ENCODE peak calls at places on chromosomes 1 and 21, in six cellular contexts. K is RWPE1, J is stomach, O is natural killer cell, I is psoas muscle, B is astrocyte of the spinal cord. E is an unnamed sample.

GRCh38 chr1:12339410-12339809 is 109.6 kb downstream of the VPS13D start:
- DNase-seq in K (no peak), J (no peak), O (no peak), I (no peak), B (no peak), E (no peak)

GRCh38 chr1:167935252-167936067 is 1.0 kb upstream of the DCAF6 start:
- DNase-seq in K (peak), J (no peak), O (peak), I (no peak), B (peak), E (no peak)

GRCh38 chr1:241229216-241229615 is 127.8 kb downstream of the RGS7 start:
- DNase-seq in K (no peak), J (peak), O (no peak), I (no peak), B (no peak), E (no peak)

GRCh38 chr1:70994753-70995152 is 52.9 kb downstream of the PTGER3 start:
- DNase-seq in K (no peak), J (no peak), O (no peak), I (no peak), B (no peak), E (no peak)

GRCh38 chr1:61334718-61335589 is 252.6 kb downstream of the NFIA start:
- DNase-seq in K (no peak), J (peak), O (no peak), I (peak), B (no peak), E (no peak)

GRCh38 chr1:200558866-200559459 is 61.6 kb downstream of the KIF14 start:
- DNase-seq in K (peak), J (no peak), O (no peak), I (no peak), B (peak), E (no peak)

GRCh38 chr1:8899046-8899445 is 20.6 kb upstream of the ENO1 start:
- DNase-seq in K (no peak), J (no peak), O (no peak), I (no peak), B (no peak), E (no peak)

GRCh38 chr1:167443757-167444156 is 74.6 kb downstream of the CD247 start:
- DNase-seq in K (no peak), J (no peak), O (no peak), I (no peak), B (no peak), E (no peak)

GRCh38 chr1:43586136-43586726 is 55.5 kb downstream of the PTPRF start:
- DNase-seq in K (no peak), J (no peak), O (no peak), I (no peak), B (no peak), E (no peak)

GRCh38 chr1:167221126-167221803 is 579 bp downstream of the POU2F1 start:
- DNase-seq in K (no peak), J (peak), O (peak), I (peak), B (no peak), E (no peak)

GRCh38 chr21:31161157-31161556 is 122.9 kb upstream of the KRTAP19-8 start:
- DNase-seq in K (peak), J (no peak), O (no peak), I (no peak), B (peak), E (no peak)

GRCh38 chr1:7298749-7299151 is 472.3 kb upstream of the VAMP3 start:
- DNase-seq in K (peak), J (no peak), O (no peak), I (no peak), B (peak), E (no peak)

GRCh38 chr1:119646521-119647227 is 1.4 kb downstream of the ZNF697 start:
- DNase-seq in K (peak), J (no peak), O (no peak), I (no peak), B (peak), E (no peak)

GRCh38 chr21:32456497-32456918 is 44.0 kb downstream of the EVA1C start:
- DNase-seq in K (no peak), J (no peak), O (no peak), I (no peak), B (peak), E (no peak)

GRCh38 chr1:64543831-64544230 is 73.9 kb downstream of the CACHD1 start:
- DNase-seq in K (no peak), J (no peak), O (no peak), I (peak), B (no peak), E (no peak)

GRCh38 chr1:47340227-47340626 is 6.6 kb downstream of the CMPK1 start:
- DNase-seq in K (no peak), J (no peak), O (no peak), I (no peak), B (no peak), E (no peak)

GRCh38 chr1:209567788-209568187 is 15.7 kb upstream of the CAMK1G start:
- DNase-seq in K (peak), J (no peak), O (no peak), I (no peak), B (peak), E (no peak)

GRCh38 chr21:22554690-22555316 is 1556.6 kb downstream of the NCAM2 start:
- DNase-seq in K (no peak), J (no peak), O (no peak), I (no peak), B (no peak), E (no peak)

GRCh38 chr1:162349635-162350330 is 26.9 kb downstream of the SPATA46 start:
- DNase-seq in K (peak), J (no peak), O (no peak), I (no peak), B (peak), E (no peak)

GRCh38 chr1:110542730-110543129 is 23.8 kb upstream of the KCNA10 start:
- DNase-seq in K (peak), J (no peak), O (no peak), I (no peak), B (peak), E (no peak)

GRCh38 chr1:219310181-219310728 is 136.6 kb downstream of the LYPLAL1 start:
- DNase-seq in K (no peak), J (no peak), O (no peak), I (no peak), B (peak), E (no peak)

GRCh38 chr21:41636636-41637625 is 129.0 kb upstream of the TMPRSS2 start:
- DNase-seq in K (no peak), J (no peak), O (no peak), I (no peak), B (no peak), E (no peak)

GRCh38 chr1:221923921-221924598 is 182.2 kb upstream of the DUSP10 start:
- DNase-seq in K (no peak), J (no peak), O (no peak), I (no peak), B (no peak), E (no peak)

GRCh38 chr1:10904396-10905358 is 107.8 kb upstream of the TARDBP start:
- DNase-seq in K (no peak), J (no peak), O (peak), I (peak), B (no peak), E (no peak)

GRCh38 chr21:44867999-44868700 is 5.3 kb downstream of the PTTG1IP start:
- DNase-seq in K (no peak), J (no peak), O (no peak), I (peak), B (no peak), E (no peak)

GRCh38 chr1:87179076-87179475 is 149.6 kb upstream of the LMO4 start:
- DNase-seq in K (no peak), J (no peak), O (no peak), I (no peak), B (no peak), E (no peak)

GRCh38 chr1:39046811-39047210 is 20.7 kb downstream of the NDUFS5 start:
- DNase-seq in K (no peak), J (no peak), O (no peak), I (no peak), B (no peak), E (no peak)

GRCh38 chr1:109942434-109942833 is 31.8 kb downstream of the CSF1 start:
- DNase-seq in K (no peak), J (no peak), O (no peak), I (no peak), B (no peak), E (no peak)

GRCh38 chr1:75258351-75258750 is 124.2 kb downstream of the LHX8 start:
- DNase-seq in K (no peak), J (no peak), O (no peak), I (no peak), B (no peak), E (no peak)

GRCh38 chr1:6259491-6260362 is 1.2 kb downstream of the GPR153 start:
- DNase-seq in K (peak), J (peak), O (peak), I (peak), B (peak), E (no peak)

GRCh38 chr21:31233711-31234110 is 110.3 kb downstream of the TIAM1 start:
- DNase-seq in K (no peak), J (no peak), O (no peak), I (no peak), B (no peak), E (no peak)

GRCh38 chr1:2046225-2046917 is 3.8 kb upstream of the PRKCZ start:
- DNase-seq in K (peak), J (peak), O (no peak), I (no peak), B (no peak), E (no peak)

GRCh38 chr1:238558156-238558555 is 667.4 kb upstream of the ZP4 start:
- DNase-seq in K (peak), J (no peak), O (no peak), I (no peak), B (peak), E (no peak)

GRCh38 chr1:223670458-223671159 is 5.1 kb upstream of the CAPN8 start:
- DNase-seq in K (no peak), J (peak), O (no peak), I (no peak), B (peak), E (no peak)
- TF ChIP-seq CTCF in K (no peak), J (peak), O (no peak), I (peak), B (peak), E (peak)

GRCh38 chr1:203351037-203351625 is at the start of gene FMOD:
- DNase-seq in K (no peak), J (peak), O (no peak), I (peak), B (no peak), E (no peak)
- TF ChIP-seq CTCF in K (no peak), J (no peak), O (no peak), I (no peak), B (peak), E (no peak)

GRCh38 chr1:203440780-203441179 is 34.8 kb upstream of the PRELP start:
- DNase-seq in K (peak), J (peak), O (no peak), I (peak), B (peak), E (no peak)
- TF ChIP-seq CTCF in K (peak), J (peak), O (no peak), I (peak), B (peak), E (no peak)

GRCh38 chr1:29577512-29577911 is 341.2 kb downstream of the PTPRU start:
- DNase-seq in K (no peak), J (no peak), O (no peak), I (no peak), B (no peak), E (no peak)
- TF ChIP-seq CTCF in K (no peak), J (no peak), O (no peak), I (no peak), B (no peak), E (no peak)

DNA sequence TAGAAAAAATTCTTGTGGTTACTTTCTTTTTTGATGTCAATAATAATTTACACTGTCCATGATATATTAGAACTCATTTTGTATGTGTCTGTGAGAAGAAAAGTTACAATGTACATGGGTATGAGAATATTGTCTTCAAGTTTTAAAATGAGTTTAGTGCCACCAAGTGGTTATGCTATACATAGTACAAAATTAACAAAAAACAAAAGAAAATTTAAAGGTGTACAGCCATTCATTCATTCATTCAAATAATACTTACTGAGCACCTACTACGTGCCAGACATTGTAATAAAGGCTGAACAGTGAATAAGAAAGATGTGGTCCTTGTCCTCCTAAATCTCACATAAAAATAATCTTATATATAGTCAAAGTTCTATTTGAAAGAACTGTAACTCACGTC is 27.7 kb downstream of the UCHL5 start:
- DNase-seq in K (peak), J (no peak), O (no peak), I (no peak), B (peak), E (no peak)
- TF ChIP-seq CTCF in K (peak), J (no peak), O (peak), I (no peak), B (peak), E (peak)

GRCh38 chr1:27574871-27575831 is 28.8 kb downstream of the AHDC1 start:
- DNase-seq in K (peak), J (peak), O (no peak), I (peak), B (peak), E (no peak)
- TF ChIP-seq CTCF in K (peak), J (no peak), O (no peak), I (no peak), B (peak), E (no peak)

E was measured in D721Med.